ENCODE peak calls at places on chromosomes 1 and 21, in nine cellular contexts. H is C1 segment of cervical spinal cord, E is NCI-H748 treated with DMSO at 0.1 percent for 48 hours, R is NCI-H146, L is GM23248, N is pancreas, O is K562, J is AG08395, U is AG09319. D is an unnamed sample.

GRCh38 chr1:54410359-54410758 is 4.2 kb upstream of the SSBP3 start:
- DNase-seq in H (no peak), E (no peak), L (no peak), R (no peak), O (no peak), N (no peak), J (no peak), U (no peak), D (no peak)

GRCh38 chr1:204074274-204075115 is 1.6 kb downstream of the SOX13 start:
- DNase-seq in J (peak; percentile 55), U (no peak), R (peak; percentile 72), O (no peak), E (no peak), L (peak; percentile 75), N (peak; percentile 73), H (peak; percentile 81), D (peak; percentile 90)

GRCh38 chr1:5226390-5226704 is 571.9 kb downstream of the AJAP1 start:
- DNase-seq in R (no peak), E (no peak), U (no peak), O (no peak), J (no peak), H (no peak), N (no peak), L (no peak), D (no peak)

GRCh38 chr1:214120951-214121350 is 133.2 kb downstream of the PROX1 start:
- DNase-seq in N (no peak), E (no peak), U (no peak), O (no peak), J (no peak), H (no peak), R (peak; percentile 68), L (no peak), D (no peak)

GRCh38 chr1:240683576-240683975 is 71.6 kb upstream of the GREM2 start:
- DNase-seq in R (no peak), H (no peak), L (peak; percentile 88), N (peak; percentile 15), J (peak; percentile 80), O (no peak), E (no peak), U (peak; percentile 97), D (no peak)

GRCh38 chr1:67997746-67998145 is 52.7 kb downstream of the DIRAS3 start:
- DNase-seq in E (no peak), H (no peak), R (no peak), U (no peak), L (no peak), J (no peak), O (no peak), N (no peak), D (no peak)

GRCh38 chr1:79695133-79695532 is 688.6 kb upstream of the ADGRL4 start:
- DNase-seq in E (no peak), N (no peak), O (no peak), J (no peak), R (no peak), H (no peak), L (no peak), U (no peak), D (no peak)

GRCh38 chr1:36322786-36323635 is 434 bp downstream of the EVA1B start:
- DNase-seq in O (peak; percentile 51), R (no peak), H (peak; percentile 49), U (no peak), N (peak; percentile 35), L (peak; percentile 79), J (peak; percentile 54), E (no peak), D (no peak)

GRCh38 chr21:42061195-42061865 is 9.8 kb upstream of the UMODL1 start:
- DNase-seq in O (no peak), E (no peak), U (no peak), R (no peak), N (no peak), H (peak; percentile 36), L (no peak), J (no peak), D (peak; percentile 67)

GRCh38 chr1:84253891-84254290 is 47.6 kb upstream of the SAMD13 start:
- DNase-seq in L (peak; percentile 95), J (peak; percentile 83), O (no peak), E (no peak), H (peak; percentile 57), U (peak; percentile 8), N (peak; percentile 63), R (no peak), D (peak; percentile 18)